ENCODE peak calls at places on chromosomes 13 and 19, in nine cellular contexts. S is effector memory CD4-positive, alpha-beta T cell; M is naive thymus-derived CD4-positive, alpha-beta T cell; U is amniotic stem cell; B is stimulated activated naive CD8-positive, alpha-beta T cell treated with anti-CD3 and anti-CD28 coated beads, Interleukin-15, Interleukin-2, amounts not matched to agents 100 U/mL and 50 U/mL, for 24 hours; N is stimulated activated CD8-positive, alpha-beta memory T cell treated with anti-CD3 and anti-CD28 coated beads, Interleukin-4, amount 100 ng/mL, for 48 hours; T is head of caudate nucleus; F is glutamatergic neuron; Q is neuronal stem cell. V is an unnamed sample.

GRCh38 chr13:26155568-26155967 is 66.5 kb downstream of the RNF6 start:
- DNase-seq in F (no peak), U (no peak), B (no peak), Q (no peak), N (no peak), M (no peak), T (no peak), S (no peak), V (no peak)

GRCh38 chr13:49020940-49021548 is 45.3 kb downstream of the FNDC3A start:
- DNase-seq in B (no peak), F (no peak), T (no peak), S (no peak), N (no peak), U (no peak), M (no peak), Q (no peak), V (no peak)

GRCh38 chr19:5080809-5081208 is 111.9 kb downstream of the KDM4B start:
- DNase-seq in B (no peak), N (no peak), T (no peak), U (no peak), Q (no peak), S (no peak), M (no peak), F (no peak), V (no peak)

GRCh38 chr13:38888309-38888708 is 102.3 kb downstream of the STOML3 start:
- DNase-seq in S (no peak), Q (no peak), M (no peak), U (no peak), B (no peak), F (no peak), N (no peak), T (no peak), V (no peak)

GRCh38 chr13:103883152-103883551 is 816.9 kb upstream of the SLC10A2 start:
- DNase-seq in F (peak), M (no peak), S (no peak), T (peak), Q (peak), B (no peak), U (peak), N (no peak), V (peak)

GRCh38 chr13:50453238-50453637 is 390.3 kb downstream of the DLEU7 start:
- DNase-seq in U (no peak), B (no peak), N (no peak), Q (no peak), M (no peak), F (no peak), T (no peak), S (no peak), V (no peak)

GRCh38 chr13:74449811-74450524 is 315.8 kb upstream of the KLF12 start:
- DNase-seq in B (no peak), U (no peak), S (no peak), M (no peak), Q (no peak), N (no peak), F (no peak), T (no peak), V (no peak)

GRCh38 chr13:23921451-23921888 is 24.2 kb upstream of the C1QTNF9B start:
- DNase-seq in N (no peak), M (no peak), B (no peak), T (no peak), F (no peak), Q (peak), U (peak), S (no peak), V (no peak)

GRCh38 chr19:55212447-55212846 is 3.1 kb upstream of the PTPRH start:
- DNase-seq in Q (no peak), F (peak), T (no peak), U (no peak), N (peak), M (no peak), S (no peak), B (peak), V (no peak)

GRCh38 chr13:33349996-33350826 is 64.7 kb upstream of the STARD13 start:
- DNase-seq in U (no peak), M (no peak), N (no peak), Q (peak), S (no peak), F (peak), B (no peak), T (peak), V (no peak)

GRCh38 chr13:111533900-111534645 is 213.6 kb downstream of the TEX29 start:
- DNase-seq in F (no peak), Q (no peak), U (no peak), T (no peak), N (no peak), B (no peak), S (no peak), M (no peak), V (no peak)

GRCh38 chr19:20385056-20385455 is 180.5 kb downstream of the ZNF737 start:
- DNase-seq in U (no peak), M (no peak), F (no peak), N (no peak), Q (no peak), T (no peak), S (no peak), B (no peak), V (no peak)